ENCODE peak calls at places on chromosomes 3 and 15, in seven cellular contexts. One of them, this sample, is unnamed.

GRCh38 chr3:39383913-39384664 is 919 bp downstream of the SLC25A38 start:
- DNase-seq in HCT116: peak
- DNase-seq in HepG2: peak
- DNase-seq in K562: peak
- DNase-seq in Peyer's patch: peak
- DNase-seq in ovary: peak
- DNase-seq in heart left ventricle: peak
- DNase-seq in this sample: peak

GRCh38 chr15:98865397-98866339 is 141.9 kb downstream of the PGPEP1L start:
- DNase-seq in ovary: peak
- DNase-seq in K562: peak
- DNase-seq in Peyer's patch: peak
- DNase-seq in HCT116: peak
- DNase-seq in HepG2: peak
- DNase-seq in heart left ventricle: peak
- DNase-seq in this sample: peak

GRCh38 chr3:134650431-134651346 is at the start of gene KY:
- DNase-seq in K562: no peak
- DNase-seq in Peyer's patch: no peak
- DNase-seq in ovary: peak
- DNase-seq in HepG2: no peak
- DNase-seq in heart left ventricle: peak
- DNase-seq in HCT116: no peak
- DNase-seq in this sample: no peak

GRCh38 chr3:4493931-4494806 is 1.0 kb downstream of the ITPR1 start:
- DNase-seq in Peyer's patch: no peak
- DNase-seq in heart left ventricle: peak
- DNase-seq in HepG2: no peak
- DNase-seq in HCT116: no peak
- DNase-seq in K562: no peak
- DNase-seq in ovary: peak
- DNase-seq in this sample: peak

GRCh38 chr3:37457392-37458065 is 283.1 kb upstream of the LRRFIP2 start:
- DNase-seq in K562: no peak
- DNase-seq in ovary: no peak
- DNase-seq in heart left ventricle: peak
- DNase-seq in HCT116: no peak
- DNase-seq in HepG2: no peak
- DNase-seq in Peyer's patch: no peak
- DNase-seq in this sample: no peak

GRCh38 chr3:183085634-183086390 is 13.5 kb downstream of the MCCC1 start:
- DNase-seq in ovary: no peak
- DNase-seq in heart left ventricle: no peak
- DNase-seq in HepG2: no peak
- DNase-seq in HCT116: no peak
- DNase-seq in Peyer's patch: no peak
- DNase-seq in K562: peak
- DNase-seq in this sample: no peak

GRCh38 chr3:196232882-196233251 is 16.5 kb downstream of the SLC51A start:
- DNase-seq in K562: no peak
- DNase-seq in Peyer's patch: no peak
- DNase-seq in heart left ventricle: no peak
- DNase-seq in HepG2: no peak
- DNase-seq in HCT116: no peak
- DNase-seq in ovary: no peak
- DNase-seq in this sample: no peak

GRCh38 chr3:146277953-146278631 is 27.2 kb upstream of the PLSCR4 start:
- DNase-seq in HCT116: no peak
- DNase-seq in ovary: no peak
- DNase-seq in K562: no peak
- DNase-seq in Peyer's patch: no peak
- DNase-seq in HepG2: peak
- DNase-seq in heart left ventricle: no peak
- DNase-seq in this sample: no peak

GRCh38 chr3:53254810-53255359 is 937 bp downstream of the TKT start:
- DNase-seq in Peyer's patch: peak
- DNase-seq in K562: peak
- DNase-seq in HepG2: no peak
- DNase-seq in HCT116: no peak
- DNase-seq in heart left ventricle: peak
- DNase-seq in ovary: peak
- DNase-seq in this sample: peak

GRCh38 chr3:105967117-105967516 is 98.3 kb upstream of the CBLB start:
- DNase-seq in heart left ventricle: no peak
- DNase-seq in K562: no peak
- DNase-seq in Peyer's patch: no peak
- DNase-seq in HCT116: no peak
- DNase-seq in ovary: no peak
- DNase-seq in HepG2: no peak
- DNase-seq in this sample: no peak

GRCh38 chr15:48063411-48063985 is 57.3 kb upstream of the SLC24A5 start:
- DNase-seq in K562: no peak
- DNase-seq in heart left ventricle: no peak
- DNase-seq in Peyer's patch: no peak
- DNase-seq in HCT116: no peak
- DNase-seq in ovary: no peak
- DNase-seq in HepG2: no peak
- DNase-seq in this sample: no peak

GRCh38 chr3:40780341-40780800 is 255.6 kb downstream of the ZNF621 start:
- DNase-seq in ovary: peak
- DNase-seq in K562: no peak
- DNase-seq in heart left ventricle: peak
- DNase-seq in HepG2: peak
- DNase-seq in HCT116: no peak
- DNase-seq in Peyer's patch: no peak
- DNase-seq in this sample: no peak

GRCh38 chr15:70741107-70741511 is 22.2 kb downstream of the UACA start:
- DNase-seq in K562: no peak
- DNase-seq in HCT116: peak
- DNase-seq in HepG2: peak
- DNase-seq in ovary: peak
- DNase-seq in Peyer's patch: no peak
- DNase-seq in heart left ventricle: peak
- DNase-seq in this sample: no peak

GRCh38 chr3:39378092-39378491 is 5.1 kb upstream of the SLC25A38 start:
- DNase-seq in Peyer's patch: no peak
- DNase-seq in ovary: no peak
- DNase-seq in HepG2: peak
- DNase-seq in HCT116: peak
- DNase-seq in K562: peak
- DNase-seq in heart left ventricle: no peak
- DNase-seq in this sample: no peak

GRCh38 chr3:43957553-43957952 is 266.8 kb downstream of the ABHD5 start:
- DNase-seq in heart left ventricle: no peak
- DNase-seq in K562: no peak
- DNase-seq in Peyer's patch: no peak
- DNase-seq in HepG2: no peak
- DNase-seq in ovary: no peak
- DNase-seq in HCT116: no peak
- DNase-seq in this sample: no peak

GRCh38 chr15:64697911-64698369 is 77.4 kb downstream of the RBPMS2 start:
- DNase-seq in HepG2: no peak
- DNase-seq in HCT116: no peak
- DNase-seq in Peyer's patch: no peak
- DNase-seq in K562: no peak
- DNase-seq in ovary: no peak
- DNase-seq in heart left ventricle: no peak
- DNase-seq in this sample: no peak

GRCh38 chr3:77001071-77001470 is 38.8 kb upstream of the ROBO2 start:
- DNase-seq in heart left ventricle: no peak
- DNase-seq in HCT116: no peak
- DNase-seq in HepG2: no peak
- DNase-seq in Peyer's patch: no peak
- DNase-seq in K562: no peak
- DNase-seq in ovary: no peak
- DNase-seq in this sample: no peak

GRCh38 chr3:10822708-10823515 is 6.9 kb downstream of the SLC6A11 start:
- DNase-seq in Peyer's patch: no peak
- DNase-seq in HepG2: peak
- DNase-seq in K562: no peak
- DNase-seq in HCT116: no peak
- DNase-seq in heart left ventricle: no peak
- DNase-seq in ovary: no peak
- DNase-seq in this sample: no peak

GRCh38 chr3:71560665-71561064 is 22.9 kb downstream of the FOXP1 start:
- DNase-seq in ovary: no peak
- DNase-seq in heart left ventricle: no peak
- DNase-seq in K562: no peak
- DNase-seq in Peyer's patch: no peak
- DNase-seq in HepG2: no peak
- DNase-seq in HCT116: no peak
- DNase-seq in this sample: no peak

GRCh38 chr3:159229161-159229560 is 427.3 kb downstream of the MFSD1 start:
- DNase-seq in K562: no peak
- DNase-seq in HCT116: no peak
- DNase-seq in HepG2: no peak
- DNase-seq in ovary: no peak
- DNase-seq in heart left ventricle: no peak
- DNase-seq in Peyer's patch: no peak
- DNase-seq in this sample: no peak

GRCh38 chr15:28955160-28955502 is 69.4 kb downstream of the APBA2 start:
- DNase-seq in K562: no peak
- DNase-seq in heart left ventricle: no peak
- DNase-seq in HCT116: no peak
- DNase-seq in Peyer's patch: no peak
- DNase-seq in ovary: no peak
- DNase-seq in HepG2: no peak
- DNase-seq in this sample: no peak

GRCh38 chr15:91517491-91518200 is 335.9 kb upstream of the SLCO3A1 start:
- DNase-seq in HepG2: no peak
- DNase-seq in ovary: no peak
- DNase-seq in Peyer's patch: no peak
- DNase-seq in heart left ventricle: no peak
- DNase-seq in HCT116: no peak
- DNase-seq in K562: no peak
- DNase-seq in this sample: no peak

GRCh38 chr3:45666729-45667440 is 22.3 kb upstream of the SACM1L start:
- DNase-seq in ovary: no peak
- DNase-seq in HepG2: no peak
- DNase-seq in heart left ventricle: peak
- DNase-seq in Peyer's patch: no peak
- DNase-seq in K562: no peak
- DNase-seq in HCT116: no peak
- DNase-seq in this sample: peak

GRCh38 chr15:76678766-76679165 is 226.4 kb downstream of the SCAPER start:
- DNase-seq in HCT116: no peak
- DNase-seq in Peyer's patch: no peak
- DNase-seq in HepG2: no peak
- DNase-seq in ovary: no peak
- DNase-seq in K562: no peak
- DNase-seq in heart left ventricle: no peak
- DNase-seq in this sample: no peak

GRCh38 chr15:31269961-31270575 is 56.6 kb upstream of the KLF13 start:
- DNase-seq in HepG2: no peak
- DNase-seq in Peyer's patch: no peak
- DNase-seq in K562: no peak
- DNase-seq in heart left ventricle: no peak
- DNase-seq in HCT116: no peak
- DNase-seq in ovary: peak
- DNase-seq in this sample: no peak

GRCh38 chr3:128487813-128488635 is 5.0 kb downstream of the GATA2 start:
- DNase-seq in HCT116: peak
- DNase-seq in HepG2: peak
- DNase-seq in K562: peak
- DNase-seq in Peyer's patch: peak
- DNase-seq in heart left ventricle: peak
- DNase-seq in ovary: peak
- DNase-seq in this sample: peak
- TF ChIP-seq POLR2A in HCT116: peak
- TF ChIP-seq POLR2A in HepG2: peak
- TF ChIP-seq POLR2A in K562: peak
- TF ChIP-seq POLR2A in Peyer's patch: peak
- TF ChIP-seq POLR2A in heart left ventricle: peak
- TF ChIP-seq POLR2A in ovary: no peak
- TF ChIP-seq POLR2A in this sample: peak

GRCh38 chr15:32718082-32718821 is 448 bp downstream of the GREM1 start:
- DNase-seq in K562: no peak
- DNase-seq in HCT116: no peak
- DNase-seq in heart left ventricle: no peak
- DNase-seq in Peyer's patch: peak
- DNase-seq in ovary: no peak
- DNase-seq in HepG2: no peak
- DNase-seq in this sample: no peak
- TF ChIP-seq POLR2A in K562: no peak
- TF ChIP-seq POLR2A in HCT116: no peak
- TF ChIP-seq POLR2A in heart left ventricle: no peak
- TF ChIP-seq POLR2A in Peyer's patch: no peak
- TF ChIP-seq POLR2A in ovary: no peak
- TF ChIP-seq POLR2A in HepG2: no peak
- TF ChIP-seq POLR2A in this sample: no peak

GRCh38 chr3:172024679-172025078 is 14.7 kb upstream of the FNDC3B start:
- DNase-seq in ovary: no peak
- DNase-seq in heart left ventricle: no peak
- DNase-seq in HCT116: no peak
- DNase-seq in Peyer's patch: no peak
- DNase-seq in HepG2: no peak
- DNase-seq in K562: no peak
- DNase-seq in this sample: no peak

GRCh38 chr3:172023915-172024314 is 15.5 kb upstream of the FNDC3B start:
- DNase-seq in HCT116: no peak
- DNase-seq in HepG2: no peak
- DNase-seq in Peyer's patch: no peak
- DNase-seq in ovary: no peak
- DNase-seq in heart left ventricle: no peak
- DNase-seq in K562: no peak
- DNase-seq in this sample: no peak

GRCh38 chr3:172021165-172021564 is 18.2 kb upstream of the FNDC3B start:
- DNase-seq in Peyer's patch: no peak
- DNase-seq in ovary: no peak
- DNase-seq in HCT116: no peak
- DNase-seq in HepG2: no peak
- DNase-seq in heart left ventricle: peak
- DNase-seq in K562: no peak
- DNase-seq in this sample: no peak

GRCh38 chr3:172020763-172021162 is 18.6 kb upstream of the FNDC3B start:
- DNase-seq in HepG2: no peak
- DNase-seq in heart left ventricle: no peak
- DNase-seq in ovary: no peak
- DNase-seq in K562: no peak
- DNase-seq in HCT116: no peak
- DNase-seq in Peyer's patch: no peak
- DNase-seq in this sample: no peak

DNA sequence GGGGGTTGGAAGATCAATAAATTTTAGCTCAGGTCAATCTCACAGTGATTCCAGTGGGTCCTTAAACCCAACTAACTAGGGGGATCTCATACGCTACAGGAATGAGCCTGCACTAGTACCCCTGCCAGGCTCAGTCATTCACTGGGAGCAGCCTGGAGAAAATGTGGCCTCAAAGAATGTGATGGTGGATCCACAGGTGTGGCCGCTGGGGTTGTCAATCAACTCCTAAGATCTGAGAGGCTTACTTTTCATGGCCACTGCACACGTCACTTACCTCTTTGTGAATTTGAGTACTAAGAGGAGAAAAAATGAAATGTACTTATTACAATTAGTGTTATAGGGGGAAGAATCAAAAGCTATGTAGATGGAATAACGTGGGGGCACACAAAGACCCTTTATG is 17.5 kb upstream of the FNDC3B start:
- DNase-seq in ovary: no peak
- DNase-seq in K562: no peak
- DNase-seq in HCT116: no peak
- DNase-seq in HepG2: no peak
- DNase-seq in Peyer's patch: no peak
- DNase-seq in heart left ventricle: no peak
- DNase-seq in this sample: no peak
- TF ChIP-seq POLR2A in ovary: no peak
- TF ChIP-seq POLR2A in K562: no peak
- TF ChIP-seq POLR2A in HCT116: no peak
- TF ChIP-seq POLR2A in HepG2: no peak
- TF ChIP-seq POLR2A in Peyer's patch: no peak
- TF ChIP-seq POLR2A in heart left ventricle: no peak
- TF ChIP-seq POLR2A in this sample: no peak

GRCh38 chr3:189630667-189631372 is 369 bp upstream of the TP63 start:
- DNase-seq in HepG2: no peak
- DNase-seq in HCT116: no peak
- DNase-seq in ovary: no peak
- DNase-seq in heart left ventricle: no peak
- DNase-seq in K562: no peak
- DNase-seq in Peyer's patch: no peak
- DNase-seq in this sample: peak
- TF ChIP-seq POLR2A in HepG2: no peak
- TF ChIP-seq POLR2A in HCT116: no peak
- TF ChIP-seq POLR2A in ovary: no peak
- TF ChIP-seq POLR2A in heart left ventricle: no peak
- TF ChIP-seq POLR2A in K562: no peak
- TF ChIP-seq POLR2A in Peyer's patch: no peak
- TF ChIP-seq POLR2A in this sample: no peak